ENCODE peak calls at places on chromosomes 7 and 10, in four cellular contexts. P is gastrocnemius medialis, B is fibroblast of lung, D is psoas muscle. E is an unnamed sample.

GRCh38 chr7:137961200-137962177 is 40.4 kb downstream of the CREB3L2 start:
- DNase-seq in P (no peak), B (peak; percentile 49), D (no peak), E (no peak)

GRCh38 chr7:16187131-16187530 is 234.2 kb downstream of the CRPPA start:
- DNase-seq in P (no peak), B (no peak), D (no peak), E (no peak)

GRCh38 chr10:65861249-65861648 is 1064.6 kb upstream of the LRRTM3 start:
- DNase-seq in P (no peak), B (peak; percentile 20), D (no peak), E (peak; percentile 4)

GRCh38 chr7:69402696-69403095 is 195.6 kb upstream of the AUTS2 start:
- DNase-seq in P (no peak), B (no peak), D (no peak), E (no peak)

GRCh38 chr10:72009430-72010081 is 45.4 kb downstream of the CHST3 start:
- DNase-seq in P (peak; percentile 94), B (peak; percentile 94), D (peak; percentile 96), E (peak; percentile 100)

GRCh38 chr7:21945374-21946227 is at the start of gene CDCA7L:
- DNase-seq in P (no peak), B (peak; percentile 77), D (peak; percentile 83), E (peak; percentile 80)

GRCh38 chr10:77671594-77672252 is 34.1 kb upstream of the KCNMA1 start:
- DNase-seq in P (no peak), B (no peak), D (no peak), E (no peak)

GRCh38 chr7:44466300-44467216 is 23.9 kb downstream of the NUDCD3 start:
- DNase-seq in P (no peak), B (peak; percentile 48), D (no peak), E (peak; percentile 44)

GRCh38 chr7:155644971-155645509 is 579 bp downstream of the RBM33 start:
- DNase-seq in P (peak; percentile 35), B (peak; percentile 28), D (peak; percentile 64), E (peak; percentile 47)

GRCh38 chr7:123367508-123368122 is 166.8 kb downstream of the IQUB start:
- DNase-seq in P (no peak), B (peak; percentile 6), D (no peak), E (peak; percentile 80)

GRCh38 chr10:126380352-126381076 is 7.8 kb downstream of the ADAM12 start:
- DNase-seq in P (no peak), B (peak; percentile 64), D (no peak), E (no peak)

GRCh38 chr10:12214093-12214492 is 18.1 kb downstream of the CDC123 start:
- DNase-seq in P (no peak), B (no peak), D (no peak), E (no peak)

GRCh38 chr10:110276603-110277002 is 28.1 kb downstream of the SMNDC1 start:
- DNase-seq in P (no peak), B (no peak), D (no peak), E (no peak)

GRCh38 chr7:150983893-150984368 is 5.8 kb upstream of the KCNH2 start:
- DNase-seq in P (no peak), B (peak; percentile 32), D (no peak), E (peak; percentile 40)

GRCh38 chr7:112080974-112081373 is 125.2 kb downstream of the DOCK4 start:
- DNase-seq in P (peak; percentile 24), B (peak; percentile 55), D (no peak), E (peak; percentile 80)

GRCh38 chr7:80330434-80330833 is 181.4 kb downstream of the GNAT3 start:
- DNase-seq in P (no peak), B (peak; percentile 83), D (no peak), E (peak; percentile 53)

GRCh38 chr7:120311028-120311788 is 38.2 kb downstream of the KCND2 start:
- DNase-seq in P (no peak), B (no peak), D (no peak), E (no peak)

GRCh38 chr10:22810643-22811254 is 96.4 kb upstream of the PIP4K2A start:
- DNase-seq in P (no peak), B (peak; percentile 21), D (no peak), E (no peak)

GRCh38 chr7:78433421-78433820 is 634.8 kb downstream of the PHTF2 start:
- DNase-seq in P (no peak), B (no peak), D (no peak), E (no peak)

GRCh38 chr10:121927361-121927840 is 430 bp downstream of the ATE1 start:
- DNase-seq in P (peak; percentile 58), B (peak; percentile 61), D (peak; percentile 77), E (peak; percentile 46)

GRCh38 chr10:49408437-49409306 is 12.8 kb upstream of the DRGX start:
- DNase-seq in P (no peak), B (no peak), D (no peak), E (no peak)

GRCh38 chr10:79059859-79060379 is 8.8 kb upstream of the ZMIZ1 start:
- DNase-seq in P (no peak), B (no peak), D (peak; percentile 15), E (no peak)

GRCh38 chr10:2117641-2118040 is 380.3 kb upstream of the ADARB2 start:
- DNase-seq in P (no peak), B (no peak), D (no peak), E (no peak)
- H3K4me3 ChIP-seq in P (no peak overlapping the region), B (no peak overlapping the region), D (no peak overlapping the region), E (no peak overlapping the region)

GRCh38 chr7:98921608-98922372 is 43.5 kb downstream of the TRRAP start:
- DNase-seq in P (no peak), B (no peak), D (no peak), E (no peak)

GRCh38 chr7:98923512-98923911 is 45.2 kb downstream of the TRRAP start:
- DNase-seq in P (no peak), B (no peak), D (no peak), E (no peak)

GRCh38 chr7:98927125-98927524 is 48.8 kb downstream of the TRRAP start:
- DNase-seq in P (no peak), B (no peak), D (no peak), E (no peak)

GRCh38 chr7:98917331-98917730 is 39.0 kb downstream of the TRRAP start:
- DNase-seq in P (no peak), B (no peak), D (no peak), E (no peak)

DNA sequence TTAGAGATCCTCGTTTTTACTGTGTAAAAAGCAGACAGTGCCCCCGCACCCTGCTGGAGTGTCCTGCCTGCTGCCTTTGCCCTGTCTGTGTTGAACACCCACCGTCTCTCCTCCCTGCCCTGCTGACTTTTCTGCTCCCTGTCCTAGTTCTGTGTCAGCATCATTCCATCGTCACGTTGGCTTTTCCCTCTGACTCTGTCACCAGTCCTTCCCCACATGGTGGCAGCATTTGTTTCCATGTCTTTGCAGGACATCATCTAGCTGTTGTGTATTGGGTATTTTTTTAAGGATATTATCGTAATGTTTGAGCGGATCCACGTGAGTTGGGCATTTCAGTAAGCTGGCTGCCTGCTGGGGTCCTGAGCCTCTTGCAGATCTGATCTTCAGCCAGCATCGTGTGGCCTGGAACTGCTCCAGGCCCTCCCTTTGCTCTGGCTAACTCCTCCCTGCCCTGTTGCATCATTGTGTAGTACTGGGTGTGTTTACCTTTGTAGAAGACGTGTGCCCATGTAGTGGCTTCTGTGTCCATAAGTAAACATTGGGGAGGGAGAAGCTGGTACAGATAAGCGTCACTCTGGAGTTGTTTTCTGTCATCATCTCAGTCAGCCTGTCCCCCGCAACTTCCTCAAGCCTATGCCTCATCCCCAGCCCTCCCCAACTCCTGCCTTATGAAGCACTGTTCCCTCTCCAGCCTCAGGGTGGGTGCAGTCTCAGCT is 44.2 kb downstream of the TRRAP start:
- DNase-seq in P (peak; percentile 18), B (peak; percentile 54), D (no peak), E (peak; percentile 62)
- TF ChIP-seq CTCF in P (no peak), B (no peak), D (no peak), E (no peak)

DNA sequence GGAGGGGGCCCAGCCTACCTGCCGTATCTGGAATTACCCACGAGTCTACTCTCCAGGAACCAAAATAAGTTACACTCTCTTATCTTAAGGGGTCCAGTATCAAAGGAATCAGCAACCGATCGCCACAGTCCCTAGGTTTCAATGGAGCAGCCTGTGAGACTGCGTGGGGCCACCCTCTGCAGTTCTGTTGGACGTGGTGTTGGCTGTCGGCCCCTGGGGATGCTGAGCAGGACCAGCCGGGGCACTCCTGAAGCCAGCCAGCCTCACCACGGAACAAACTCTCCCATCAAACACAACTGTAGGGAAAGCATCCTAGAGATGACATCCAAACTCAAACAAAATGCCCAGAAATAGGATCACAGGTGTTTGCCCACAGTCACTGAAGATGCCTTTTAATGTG is 25.5 kb upstream of the ABLIM1 start:
- DNase-seq in P (no peak), B (no peak), D (no peak), E (no peak)
- H3K4me3 ChIP-seq in P (peak overlapping the region; percentile 41), B (no peak overlapping the region), D (peak overlapping the region; percentile 57), E (no peak overlapping the region)

DNA sequence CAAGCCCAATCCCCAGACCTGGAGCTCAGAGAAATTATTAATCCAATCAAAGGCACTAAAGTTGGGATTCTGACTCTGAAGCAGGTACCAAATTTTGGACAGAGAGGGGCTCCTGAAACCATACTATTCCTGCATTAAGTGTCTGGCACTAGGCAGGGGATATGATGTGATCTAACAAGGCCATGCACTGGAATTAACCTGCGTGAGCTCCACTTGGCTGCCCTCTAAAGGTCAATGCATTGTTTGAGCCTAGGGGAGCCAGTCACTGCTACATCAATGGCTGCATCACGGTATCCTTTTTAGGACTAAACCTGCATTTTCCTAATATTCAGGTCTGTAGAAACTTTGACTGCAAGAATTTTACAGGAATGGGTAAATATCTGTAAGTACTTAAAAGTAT is 42.1 kb downstream of the ST8SIA6 start:
- DNase-seq in P (no peak), B (no peak), D (no peak), E (no peak)
- TF ChIP-seq CTCF in P (no peak), B (no peak), D (no peak), E (no peak)

GRCh38 chr7:86833360-86833759 is 189.7 kb downstream of the GRM3 start:
- DNase-seq in P (no peak), B (no peak), D (no peak), E (no peak)

DNA sequence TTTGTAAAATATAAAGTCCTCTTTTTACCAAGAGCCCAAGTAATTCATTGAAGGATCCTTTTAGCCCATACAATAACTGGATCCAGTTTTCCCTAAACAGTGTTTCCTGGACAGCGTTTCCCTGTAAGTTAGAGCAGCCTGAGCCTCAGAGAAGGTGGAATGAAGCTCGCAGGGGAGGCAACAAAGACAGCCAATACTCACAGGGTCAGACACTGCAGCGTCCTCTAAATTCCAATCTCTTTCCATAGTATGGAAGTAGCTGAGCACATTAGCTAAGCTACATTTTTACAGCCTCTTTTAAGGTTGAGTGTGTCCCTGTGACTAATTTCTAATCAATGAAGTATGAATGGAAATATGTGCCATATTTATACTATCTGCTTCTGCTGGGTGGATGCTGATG is 193.5 kb downstream of the GRM3 start:
- DNase-seq in P (no peak), B (no peak), D (no peak), E (no peak)
- H3K4me3 ChIP-seq in P (no peak overlapping the region), B (no peak overlapping the region), D (no peak overlapping the region), E (no peak overlapping the region)

DNA sequence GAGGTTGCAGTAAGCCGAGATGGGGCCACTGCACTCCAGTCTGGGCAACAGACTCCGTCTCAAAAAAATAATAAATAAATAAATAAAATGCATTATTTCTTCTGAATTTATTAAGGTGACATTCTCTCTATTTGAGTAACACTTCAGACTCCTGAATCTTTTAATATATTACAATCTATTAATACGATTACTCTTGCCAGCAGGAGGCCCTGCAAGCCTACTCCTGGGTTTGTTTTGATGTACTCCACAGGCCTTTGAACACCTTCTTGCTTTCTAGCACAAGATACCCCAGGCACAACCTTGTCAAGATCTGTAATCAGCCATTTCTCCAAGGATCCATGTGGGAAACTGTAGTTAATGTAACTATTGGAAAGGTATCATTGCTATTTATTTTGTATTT is 63.5 kb downstream of the COBL start:
- DNase-seq in P (peak; percentile 9), B (no peak), D (no peak), E (no peak)
- TF ChIP-seq CTCF in P (no peak), B (no peak), D (peak; percentile 7), E (no peak)

E was measured in cardiac fibroblast.